ENCODE peak calls at places on chromosomes 13 and 19, in five cellular contexts. E is WERI-Rb-1, S is right lobe of liver, J is upper lobe of left lung, V is ovary. P is an unnamed sample.

GRCh38 chr19:4909172-4909896 is at the start of gene UHRF1:
- DNase-seq in V (no peak), E (peak), J (no peak), S (no peak), P (no peak)

GRCh38 chr13:95191821-95192220 is 109.4 kb downstream of the ABCC4 start:
- DNase-seq in J (peak), S (peak), E (peak), V (peak), P (peak)

GRCh38 chr19:50025794-50026549 is at the start of gene ZNF473:
- DNase-seq in V (peak), S (peak), J (peak), E (peak), P (peak)

GRCh38 chr13:99629641-99630040 is 128.4 kb downstream of the TM9SF2 start:
- DNase-seq in J (no peak), E (no peak), V (no peak), S (no peak), P (no peak)

GRCh38 chr13:102484329-102484728 is 82.5 kb upstream of the FGF14 start:
- DNase-seq in S (no peak), V (no peak), J (no peak), E (no peak), P (no peak)

GRCh38 chr19:29318581-29318980 is 105.6 kb upstream of the UQCRFS1 start:
- DNase-seq in E (no peak), J (no peak), V (no peak), S (no peak), P (no peak)

GRCh38 chr13:110663044-110663443 is 42.9 kb downstream of the CARS2 start:
- DNase-seq in S (no peak), E (no peak), J (no peak), V (no peak), P (no peak)

GRCh38 chr13:46383383-46383782 is 3.7 kb downstream of the RUBCNL start:
- DNase-seq in V (no peak), E (no peak), S (no peak), J (no peak), P (no peak)

GRCh38 chr19:56383826-56384605 is 9.3 kb downstream of the ZNF582 start:
- DNase-seq in J (no peak), E (no peak), S (no peak), V (no peak), P (no peak)

GRCh38 chr19:13974073-13974472 is 21.8 kb downstream of the DCAF15 start:
- DNase-seq in J (no peak), V (no peak), E (peak), S (no peak), P (no peak)
- H3K4me3 ChIP-seq in J (no peak), V (no peak), E (no peak), S (no peak), P (no peak)

GRCh38 chr19:45163751-45164150 is 3.0 kb upstream of the NKPD1 start:
- DNase-seq in J (peak), S (no peak), V (no peak), E (no peak), P (no peak)

GRCh38 chr19:45162464-45163143 is 1.8 kb upstream of the NKPD1 start:
- DNase-seq in S (no peak), V (no peak), E (peak), J (peak), P (no peak)

GRCh38 chr19:45160870-45161714 is at the start of gene NKPD1:
- DNase-seq in V (no peak), S (no peak), E (peak), J (peak), P (no peak)

GRCh38 chr19:45163156-45163555 is 2.4 kb upstream of the NKPD1 start:
- DNase-seq in V (no peak), E (no peak), J (peak), S (no peak), P (no peak)

GRCh38 chr19:45161715-45162463 is 1.1 kb upstream of the NKPD1 start:
- DNase-seq in E (peak), J (peak), S (peak), V (no peak), P (peak)
- H3K27ac ChIP-seq in E (peak), J (no peak), S (no peak), V (no peak), P (no peak)

DNA sequence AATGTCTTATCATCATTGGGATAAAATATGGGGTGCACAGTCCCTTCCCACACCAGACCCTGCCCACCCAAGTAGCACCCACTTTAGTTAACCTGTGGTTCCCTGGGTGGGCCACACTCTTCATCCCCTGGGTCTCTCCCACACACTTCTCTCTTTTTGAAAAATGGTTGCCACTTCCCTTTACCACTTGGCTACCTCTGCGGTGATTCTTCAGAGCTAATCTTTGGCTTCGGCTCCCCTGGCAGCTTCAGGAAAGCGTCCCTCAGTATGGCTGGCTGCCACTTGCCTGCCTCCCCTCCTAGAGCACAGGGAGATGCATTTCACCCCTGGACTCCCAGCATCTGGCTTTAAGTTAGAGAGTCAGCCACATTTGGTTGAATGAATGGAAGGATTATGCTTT is 18.2 kb downstream of the CCNA1 start:
- DNase-seq in E (no peak), V (no peak), J (no peak), S (no peak), P (no peak)
- H3K4me3 ChIP-seq in E (no peak), V (no peak), J (no peak), S (no peak), P (no peak)

DNA sequence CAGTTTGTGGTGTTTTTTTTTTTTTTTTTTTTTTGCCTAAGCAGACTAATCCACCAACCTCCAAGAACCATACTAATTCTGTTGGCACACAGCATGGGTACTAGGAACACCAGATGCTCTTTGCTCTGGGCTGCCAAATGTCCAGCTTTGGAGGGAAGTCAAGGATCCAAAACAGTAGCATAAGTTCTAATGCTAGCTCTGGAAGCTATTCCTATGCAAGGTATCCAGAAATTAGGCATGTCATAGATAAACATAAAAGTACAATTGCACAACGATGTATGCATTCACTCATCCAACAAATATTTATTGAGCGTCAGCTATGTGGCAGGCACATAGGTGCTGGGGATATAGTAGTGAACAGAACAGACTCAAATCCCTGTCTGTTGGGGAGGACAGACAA is 64.4 kb upstream of the WDFY2 start:
- DNase-seq in J (no peak), E (no peak), V (no peak), S (no peak), P (no peak)
- H3K27ac ChIP-seq in J (no peak), E (no peak), V (no peak), S (peak), P (no peak)

GRCh38 chr13:27403727-27404385 is 20.6 kb upstream of the GTF3A start:
- DNase-seq in S (peak), V (no peak), E (no peak), J (no peak), P (no peak)
- H3K4me3 ChIP-seq in S (no peak), V (no peak), E (no peak), J (no peak), P (no peak)

DNA sequence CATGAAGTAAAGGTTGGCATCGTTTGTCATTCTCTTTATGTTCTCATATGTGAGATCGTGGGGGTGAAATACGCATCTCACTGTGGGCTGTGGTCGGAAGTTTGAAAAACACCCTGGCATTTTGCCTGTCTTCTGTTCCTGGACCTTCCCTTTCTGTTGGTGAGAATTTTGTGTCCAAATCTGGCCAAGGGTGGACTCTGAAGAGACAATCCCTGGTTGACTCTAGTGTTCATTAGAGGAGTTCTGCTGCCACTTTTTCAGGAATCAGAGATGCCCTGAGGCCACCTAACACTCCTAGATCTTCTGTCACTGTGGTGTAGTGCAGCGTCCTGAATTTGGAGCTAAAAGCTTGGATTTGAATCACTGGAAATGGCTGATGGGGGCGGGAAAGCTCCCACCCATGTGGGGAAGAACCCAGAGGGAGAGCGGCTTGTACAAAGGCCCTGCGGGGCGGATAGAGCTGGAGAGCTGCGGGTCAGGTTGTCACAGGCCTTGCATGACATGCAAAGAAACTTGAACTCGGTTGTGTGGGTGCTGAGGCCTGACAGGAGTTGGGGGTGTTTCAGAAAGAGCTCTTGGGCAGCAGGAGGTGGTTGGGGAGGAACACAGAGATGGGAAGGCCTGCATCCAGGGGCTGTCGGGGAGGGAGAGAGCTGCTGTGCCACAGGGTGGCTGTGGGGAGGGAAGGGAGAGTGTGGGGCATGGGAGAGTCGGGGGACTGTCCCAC is 11.1 kb upstream of the SPATA13 start:
- DNase-seq in J (no peak), E (no peak), V (no peak), S (no peak), P (no peak)
- H3K27ac ChIP-seq in J (peak), E (no peak), V (no peak), S (no peak), P (no peak)

DNA sequence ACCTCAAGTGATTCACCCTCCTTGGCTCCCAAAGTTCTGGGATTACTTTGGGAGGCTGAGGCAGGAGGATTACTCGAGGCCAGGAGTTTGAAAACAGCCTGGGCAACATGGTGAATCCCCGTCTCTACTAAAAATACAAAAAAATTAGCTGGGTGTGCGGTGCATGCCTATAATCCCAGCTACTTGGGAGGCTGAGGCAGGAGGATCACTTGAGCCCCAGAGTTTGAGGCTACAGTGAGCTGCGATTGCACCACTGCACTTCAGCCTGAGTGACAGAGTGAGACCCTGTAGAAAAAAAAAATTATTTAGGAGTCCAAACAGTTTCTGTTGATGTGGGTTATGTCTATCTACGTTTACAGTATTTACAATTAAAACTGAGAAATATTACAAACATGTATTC is 6.7 kb downstream of the FOXA3 start:
- DNase-seq in E (no peak), S (no peak), V (no peak), J (no peak), P (no peak)
- H3K4me3 ChIP-seq in E (no peak), S (no peak), V (no peak), J (no peak), P (no peak)

DNA sequence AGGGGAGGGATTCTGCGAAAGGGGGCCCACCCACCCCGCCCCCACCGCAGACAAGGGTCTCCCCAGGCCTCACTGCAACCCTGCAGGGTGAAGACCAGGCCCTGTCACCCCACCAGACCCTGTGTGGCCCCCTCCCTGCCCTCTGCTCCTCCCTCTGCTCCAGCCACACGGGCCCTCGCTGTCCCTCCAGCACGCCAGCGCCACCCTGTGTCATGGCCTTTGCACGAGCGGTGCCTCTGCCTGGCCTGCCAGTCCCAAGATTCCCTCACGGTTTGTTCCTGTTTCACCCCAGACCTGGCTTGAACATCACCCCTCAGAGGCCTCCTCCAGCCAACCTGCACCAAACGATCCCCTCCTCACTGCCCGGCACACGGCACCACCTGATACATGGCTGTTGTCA is 27.3 kb downstream of the PIP5K1C start:
- DNase-seq in E (no peak), S (no peak), J (peak), V (no peak), P (no peak)
- H3K27ac ChIP-seq in E (no peak), S (no peak), J (peak), V (peak), P (peak)

GRCh38 chr13:74132768-74133656 is 1.2 kb downstream of the KLF12 start:
- DNase-seq in V (peak), J (peak), E (peak), S (peak), P (peak)

GRCh38 chr13:74133657-74134201 is 475 bp downstream of the KLF12 start:
- DNase-seq in S (peak), V (peak), J (peak), E (peak), P (peak)

GRCh38 chr13:74129500-74130144 is 4.6 kb downstream of the KLF12 start:
- DNase-seq in V (no peak), E (no peak), S (no peak), J (no peak), P (peak)

GRCh38 chr13:74132152-74132767 is 1.9 kb downstream of the KLF12 start:
- DNase-seq in S (no peak), J (no peak), E (no peak), V (no peak), P (no peak)

DNA sequence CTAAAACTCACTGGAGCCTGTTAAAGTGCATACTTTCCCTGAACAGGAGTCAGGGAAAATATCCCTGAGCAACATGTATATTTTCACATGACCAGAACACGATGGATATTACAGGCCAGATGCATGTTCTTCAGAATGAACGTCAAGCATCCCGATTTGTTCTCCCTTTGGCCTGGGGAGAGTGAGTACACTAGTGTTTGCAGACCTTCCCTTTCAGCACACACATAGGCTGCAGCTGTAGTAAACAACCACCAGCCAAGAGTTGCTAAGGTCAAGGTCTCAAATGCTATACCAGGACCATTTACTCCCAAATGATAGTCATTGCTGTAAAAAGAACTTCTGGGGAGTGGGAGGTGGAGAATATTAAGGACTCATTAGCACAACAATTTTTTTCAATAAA is 3.0 kb downstream of the KLF12 start:
- DNase-seq in J (no peak), E (no peak), S (no peak), V (no peak), P (no peak)
- H3K4me3 ChIP-seq in J (no peak), E (no peak), S (no peak), V (no peak), P (peak)